ENCODE peak calls at places on chromosomes 11 and 22, in eight cellular contexts. One of them, this sample, is unnamed.

GRCh38 chr11:114440121-114440860 is 1.0 kb downstream of the REXO2 start:
- DNase-seq in lower lobe of right lung: no peak
- DNase-seq in Caco-2: no peak
- DNase-seq in Peyer's patch: no peak
- DNase-seq in heart left ventricle: no peak
- DNase-seq in psoas muscle: no peak
- DNase-seq in body of pancreas: no peak
- DNase-seq in AG04450: no peak
- DNase-seq in this sample: no peak

GRCh38 chr11:76642341-76642740 is 28.2 kb downstream of the LRRC32 start:
- DNase-seq in lower lobe of right lung: no peak
- DNase-seq in Caco-2: no peak
- DNase-seq in Peyer's patch: peak; percentile 9
- DNase-seq in heart left ventricle: no peak
- DNase-seq in psoas muscle: no peak
- DNase-seq in body of pancreas: no peak
- DNase-seq in AG04450: no peak
- DNase-seq in this sample: no peak

GRCh38 chr11:65489061-65489705 is 9.7 kb upstream of the MALAT1 start:
- DNase-seq in lower lobe of right lung: no peak
- DNase-seq in Caco-2: peak; percentile 97
- DNase-seq in Peyer's patch: no peak
- DNase-seq in heart left ventricle: peak; percentile 85
- DNase-seq in psoas muscle: peak; percentile 81
- DNase-seq in body of pancreas: peak; percentile 32
- DNase-seq in AG04450: no peak
- DNase-seq in this sample: no peak

GRCh38 chr11:72710278-72710677 is 36.1 kb upstream of the PDE2A start:
- DNase-seq in lower lobe of right lung: no peak
- DNase-seq in Caco-2: no peak
- DNase-seq in Peyer's patch: no peak
- DNase-seq in heart left ventricle: peak; percentile 51
- DNase-seq in psoas muscle: no peak
- DNase-seq in body of pancreas: no peak
- DNase-seq in AG04450: no peak
- DNase-seq in this sample: no peak

GRCh38 chr22:37887610-37888378 is 18.3 kb upstream of the MICALL1 start:
- DNase-seq in lower lobe of right lung: no peak
- DNase-seq in Caco-2: peak; percentile 81
- DNase-seq in Peyer's patch: no peak
- DNase-seq in heart left ventricle: no peak
- DNase-seq in psoas muscle: peak; percentile 31
- DNase-seq in body of pancreas: no peak
- DNase-seq in AG04450: peak; percentile 47
- DNase-seq in this sample: no peak

GRCh38 chr22:22840778-22841177 is 46.8 kb upstream of the IGLL5 start:
- DNase-seq in lower lobe of right lung: no peak
- DNase-seq in Caco-2: no peak
- DNase-seq in Peyer's patch: no peak
- DNase-seq in heart left ventricle: no peak
- DNase-seq in psoas muscle: no peak
- DNase-seq in body of pancreas: no peak
- DNase-seq in AG04450: no peak
- DNase-seq in this sample: no peak

GRCh38 chr11:363948-364761 is 5.1 kb upstream of the B4GALNT4 start:
- DNase-seq in lower lobe of right lung: peak; percentile 65
- DNase-seq in Caco-2: peak; percentile 85
- DNase-seq in Peyer's patch: peak; percentile 76
- DNase-seq in heart left ventricle: no peak
- DNase-seq in psoas muscle: no peak
- DNase-seq in body of pancreas: peak; percentile 77
- DNase-seq in AG04450: no peak
- DNase-seq in this sample: peak; percentile 58

GRCh38 chr11:130455493-130456127 is 7.2 kb downstream of the ADAMTS15 start:
- DNase-seq in lower lobe of right lung: no peak
- DNase-seq in Caco-2: no peak
- DNase-seq in Peyer's patch: peak; percentile 59
- DNase-seq in heart left ventricle: no peak
- DNase-seq in psoas muscle: no peak
- DNase-seq in body of pancreas: no peak
- DNase-seq in AG04450: no peak
- DNase-seq in this sample: no peak

GRCh38 chr11:114440971-114441810 is 1.9 kb downstream of the REXO2 start:
- DNase-seq in lower lobe of right lung: no peak
- DNase-seq in Caco-2: no peak
- DNase-seq in Peyer's patch: no peak
- DNase-seq in heart left ventricle: no peak
- DNase-seq in psoas muscle: no peak
- DNase-seq in body of pancreas: no peak
- DNase-seq in AG04450: no peak
- DNase-seq in this sample: no peak

GRCh38 chr11:115084191-115084590 is 405.9 kb downstream of the NXPE2 start:
- DNase-seq in lower lobe of right lung: no peak
- DNase-seq in Caco-2: no peak
- DNase-seq in Peyer's patch: no peak
- DNase-seq in heart left ventricle: no peak
- DNase-seq in psoas muscle: no peak
- DNase-seq in body of pancreas: no peak
- DNase-seq in AG04450: no peak
- DNase-seq in this sample: no peak

GRCh38 chr11:29685361-29685760 is 331.5 kb downstream of the KCNA4 start:
- DNase-seq in lower lobe of right lung: no peak
- DNase-seq in Caco-2: no peak
- DNase-seq in Peyer's patch: no peak
- DNase-seq in heart left ventricle: no peak
- DNase-seq in psoas muscle: no peak
- DNase-seq in body of pancreas: no peak
- DNase-seq in AG04450: no peak
- DNase-seq in this sample: no peak

GRCh38 chr22:29994027-29994715 is 86.1 kb upstream of the HORMAD2 start:
- DNase-seq in lower lobe of right lung: no peak
- DNase-seq in Caco-2: no peak
- DNase-seq in Peyer's patch: no peak
- DNase-seq in heart left ventricle: no peak
- DNase-seq in psoas muscle: no peak
- DNase-seq in body of pancreas: no peak
- DNase-seq in AG04450: no peak
- DNase-seq in this sample: no peak
- TF ChIP-seq CTCF in lower lobe of right lung: no peak
- TF ChIP-seq CTCF in Caco-2: no peak
- TF ChIP-seq CTCF in Peyer's patch: peak; percentile 6
- TF ChIP-seq CTCF in heart left ventricle: no peak
- TF ChIP-seq CTCF in psoas muscle: no peak
- TF ChIP-seq CTCF in body of pancreas: peak; percentile 11
- TF ChIP-seq CTCF in AG04450: peak; percentile 34
- TF ChIP-seq CTCF in this sample: no peak

GRCh38 chr11:44266056-44266780 is 43.7 kb downstream of the ALX4 start:
- DNase-seq in lower lobe of right lung: no peak
- DNase-seq in Caco-2: peak; percentile 14
- DNase-seq in Peyer's patch: no peak
- DNase-seq in heart left ventricle: no peak
- DNase-seq in psoas muscle: no peak
- DNase-seq in body of pancreas: no peak
- DNase-seq in AG04450: no peak
- DNase-seq in this sample: no peak
- H3K4me3 ChIP-seq in lower lobe of right lung: no peak overlapping the region
- H3K4me3 ChIP-seq in Caco-2: no peak overlapping the region
- H3K4me3 ChIP-seq in Peyer's patch: no peak overlapping the region
- H3K4me3 ChIP-seq in heart left ventricle: no peak overlapping the region
- H3K4me3 ChIP-seq in psoas muscle: no peak overlapping the region
- H3K4me3 ChIP-seq in body of pancreas: no peak overlapping the region
- H3K4me3 ChIP-seq in AG04450: no peak overlapping the region
- H3K4me3 ChIP-seq in this sample: no peak overlapping the region

GRCh38 chr11:62171261-62171723 is 18.7 kb upstream of the SCGB1D1 start:
- DNase-seq in lower lobe of right lung: peak; percentile 59
- DNase-seq in Caco-2: peak; percentile 80
- DNase-seq in Peyer's patch: no peak
- DNase-seq in heart left ventricle: peak; percentile 85
- DNase-seq in psoas muscle: peak; percentile 58
- DNase-seq in body of pancreas: peak; percentile 90
- DNase-seq in AG04450: peak; percentile 10
- DNase-seq in this sample: no peak
- H3K27me3 ChIP-seq in lower lobe of right lung: peaks cover 37% of the 10 kb centered on the region
- H3K27me3 ChIP-seq in Caco-2: peaks cover 1% of the 10 kb centered on the region
- H3K27me3 ChIP-seq in Peyer's patch: no peaks in the 10 kb centered on the region
- H3K27me3 ChIP-seq in heart left ventricle: peaks cover 18% of the 10 kb centered on the region
- H3K27me3 ChIP-seq in psoas muscle: peaks cover 1% of the 10 kb centered on the region
- H3K27me3 ChIP-seq in body of pancreas: peaks cover 3% of the 10 kb centered on the region
- H3K27me3 ChIP-seq in AG04450: peaks cover 26% of the 10 kb centered on the region
- H3K27me3 ChIP-seq in this sample: no peaks in the 10 kb centered on the region

DNA sequence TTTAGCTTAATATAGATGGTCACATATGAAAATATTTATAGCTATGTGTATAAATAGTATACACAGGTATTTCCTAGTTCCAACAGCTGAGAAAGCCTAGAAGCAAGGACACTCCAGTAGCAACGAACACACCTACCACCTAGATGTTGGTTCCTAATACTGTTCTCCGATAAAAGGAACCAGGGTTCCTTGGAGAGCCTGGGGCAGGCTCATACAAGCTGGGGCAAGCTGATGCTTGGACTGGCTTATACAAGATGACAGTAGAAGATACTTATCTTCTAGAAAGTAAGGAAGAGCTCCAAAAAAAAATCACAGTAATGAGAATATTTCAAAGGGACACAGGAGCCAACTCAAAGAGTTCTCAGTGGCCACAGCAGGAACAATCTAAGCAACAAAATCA is 13.4 kb downstream of the SMC1B start:
- DNase-seq in lower lobe of right lung: no peak
- DNase-seq in Caco-2: no peak
- DNase-seq in Peyer's patch: no peak
- DNase-seq in heart left ventricle: no peak
- DNase-seq in psoas muscle: no peak
- DNase-seq in body of pancreas: no peak
- DNase-seq in AG04450: no peak
- DNase-seq in this sample: no peak
- TF ChIP-seq CTCF in lower lobe of right lung: no peak
- TF ChIP-seq CTCF in Caco-2: no peak
- TF ChIP-seq CTCF in Peyer's patch: no peak
- TF ChIP-seq CTCF in heart left ventricle: no peak
- TF ChIP-seq CTCF in psoas muscle: no peak
- TF ChIP-seq CTCF in body of pancreas: no peak
- TF ChIP-seq CTCF in AG04450: no peak
- TF ChIP-seq CTCF in this sample: no peak

GRCh38 chr11:13277719-13278619 is at the start of gene BMAL1:
- DNase-seq in lower lobe of right lung: peak; percentile 84
- DNase-seq in Caco-2: no peak
- DNase-seq in Peyer's patch: peak; percentile 78
- DNase-seq in heart left ventricle: peak; percentile 75
- DNase-seq in psoas muscle: peak; percentile 70
- DNase-seq in body of pancreas: peak; percentile 57
- DNase-seq in AG04450: no peak
- DNase-seq in this sample: peak; percentile 75

GRCh38 chr11:13276852-13277718 is 505 bp upstream of the BMAL1 start:
- DNase-seq in lower lobe of right lung: peak; percentile 98
- DNase-seq in Caco-2: peak; percentile 98
- DNase-seq in Peyer's patch: peak; percentile 99
- DNase-seq in heart left ventricle: peak; percentile 99
- DNase-seq in psoas muscle: peak; percentile 99
- DNase-seq in body of pancreas: peak; percentile 98
- DNase-seq in AG04450: peak; percentile 94
- DNase-seq in this sample: peak; percentile 99

GRCh38 chr11:13278620-13279486 is 1.3 kb downstream of the BMAL1 start:
- DNase-seq in lower lobe of right lung: peak; percentile 55
- DNase-seq in Caco-2: no peak
- DNase-seq in Peyer's patch: no peak
- DNase-seq in heart left ventricle: no peak
- DNase-seq in psoas muscle: peak; percentile 24
- DNase-seq in body of pancreas: peak; percentile 45
- DNase-seq in AG04450: no peak
- DNase-seq in this sample: no peak

GRCh38 chr11:13279487-13279834 is 1.9 kb downstream of the BMAL1 start:
- DNase-seq in lower lobe of right lung: no peak
- DNase-seq in Caco-2: no peak
- DNase-seq in Peyer's patch: no peak
- DNase-seq in heart left ventricle: no peak
- DNase-seq in psoas muscle: no peak
- DNase-seq in body of pancreas: no peak
- DNase-seq in AG04450: no peak
- DNase-seq in this sample: no peak

DNA sequence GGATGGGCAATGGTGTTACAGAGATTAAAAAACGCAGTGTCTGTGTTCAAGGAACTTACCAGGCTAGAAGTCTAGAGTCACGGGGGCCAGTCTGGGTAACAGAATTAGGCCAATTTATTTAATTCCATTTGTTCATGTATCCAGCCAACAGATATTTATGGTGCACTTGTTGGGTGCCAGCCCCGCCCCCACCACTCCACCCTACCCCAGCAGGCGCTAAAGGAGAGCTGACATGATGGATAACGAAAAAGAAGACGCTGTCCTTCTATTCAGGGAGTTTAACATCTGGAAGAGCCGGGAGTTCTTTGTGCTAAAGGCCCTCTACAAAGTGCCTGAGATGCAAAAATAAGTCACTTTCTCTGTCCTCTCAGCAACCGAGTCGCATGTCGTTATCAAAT is 1.1 kb upstream of the BMAL1 start:
- DNase-seq in lower lobe of right lung: no peak
- DNase-seq in Caco-2: no peak
- DNase-seq in Peyer's patch: no peak
- DNase-seq in heart left ventricle: no peak
- DNase-seq in psoas muscle: no peak
- DNase-seq in body of pancreas: peak; percentile 21
- DNase-seq in AG04450: no peak
- DNase-seq in this sample: no peak
- H3K4me3 ChIP-seq in lower lobe of right lung: peak overlapping the region; percentile 100
- H3K4me3 ChIP-seq in Caco-2: peak overlapping the region; percentile 71
- H3K4me3 ChIP-seq in Peyer's patch: peak overlapping the region; percentile 100
- H3K4me3 ChIP-seq in heart left ventricle: peak overlapping the region; percentile 96
- H3K4me3 ChIP-seq in psoas muscle: peak overlapping the region; percentile 99
- H3K4me3 ChIP-seq in body of pancreas: peak overlapping the region; percentile 80
- H3K4me3 ChIP-seq in AG04450: peak overlapping the region; percentile 87
- H3K4me3 ChIP-seq in this sample: peak overlapping the region; percentile 83